ENCODE peak calls at places on chromosomes 1 and 21, in seven cellular contexts. F is T follicular helper cell; L is NCI-H2029; Q is activated T-helper 1 cell treated with anti-CD3 and anti-CD28 coated beads, Interleukin-12 subunit alpha, Interleukin-12 subunit beta, Interleukin-2, Interleukin-4 antibody, amounts not matched to agents 30 ng/mL and 10 ng/mL and 1 ng/mL, durations not matched to agents 14 hours and 24 hours and 36 hours; P is PC-3; A is T-helper 2 cell; C is A549. O is an unnamed sample.

GRCh38 chr1:39130297-39130696 is 74.2 kb upstream of the MACF1 start:
- DNase-seq in P (peak; percentile 92), Q (no peak), F (no peak), L (no peak), A (no peak), C (no peak), O (no peak)

GRCh38 chr21:38920631-38921398 is 115.1 kb downstream of the ETS2 start:
- DNase-seq in F (no peak), L (no peak), P (peak; percentile 78), A (no peak), Q (no peak), C (no peak), O (no peak)

GRCh38 chr1:220335668-220336067 is 63.4 kb upstream of the RAB3GAP2 start:
- DNase-seq in L (peak; percentile 84), C (no peak), A (no peak), P (peak; percentile 42), Q (no peak), F (no peak), O (no peak)

GRCh38 chr21:18041012-18041411 is 203.6 kb upstream of the CHODL start:
- DNase-seq in L (no peak), P (peak; percentile 50), Q (no peak), C (no peak), A (no peak), F (no peak), O (no peak)

GRCh38 chr1:214445846-214446614 is 105.4 kb downstream of the PTPN14 start:
- DNase-seq in P (peak; percentile 92), L (no peak), C (no peak), Q (no peak), F (no peak), A (no peak), O (no peak)

GRCh38 chr1:108646661-108647269 is 14.1 kb downstream of the HENMT1 start:
- DNase-seq in Q (peak; percentile 71), L (no peak), P (peak; percentile 46), A (peak; percentile 27), F (peak; percentile 73), C (no peak), O (no peak)

GRCh38 chr1:2273401-2274090 is 45.4 kb downstream of the SKI start:
- DNase-seq in L (no peak), C (no peak), P (no peak), A (no peak), F (no peak), Q (no peak), O (no peak)

GRCh38 chr1:5744911-5745431 is 247.3 kb downstream of the NPHP4 start:
- DNase-seq in A (no peak), L (no peak), F (no peak), Q (no peak), P (no peak), C (no peak), O (peak; percentile 60)

GRCh38 chr1:219269171-219269570 is 95.5 kb downstream of the LYPLAL1 start:
- DNase-seq in A (no peak), F (no peak), L (no peak), Q (no peak), C (no peak), P (no peak), O (no peak)

GRCh38 chr1:150186789-150187559 is 37.3 kb downstream of the PLEKHO1 start:
- DNase-seq in Q (no peak), P (peak; percentile 76), A (no peak), L (peak; percentile 58), C (peak; percentile 53), F (peak; percentile 3), O (peak; percentile 66)

O was measured in cerebellum.